ENCODE peak calls at places on chromosome 9, in four cellular contexts. B, R, Q and K are unnamed samples.

GRCh38 chr9:86792136-86792535 is 155.2 kb downstream of the GAS1 start:
- DNase-seq in B (no peak), R (no peak), Q (no peak), K (no peak)

GRCh38 chr9:33752130-33752637 is 43.2 kb upstream of the PRSS3 start:
- DNase-seq in B (no peak), R (no peak), Q (no peak), K (no peak)

GRCh38 chr9:129258823-129259301 is 80.8 kb upstream of the IER5L start:
- DNase-seq in B (no peak), R (no peak), Q (no peak), K (no peak)

GRCh38 chr9:96050048-96050875 is 174.8 kb downstream of the ERCC6L2 start:
- DNase-seq in B (no peak), R (no peak), Q (no peak), K (no peak)

GRCh38 chr9:129197978-129198736 is 20.1 kb upstream of the IER5L start:
- DNase-seq in B (no peak), R (no peak), Q (peak; percentile 84), K (no peak)

GRCh38 chr9:4415281-4415680 is 75.0 kb upstream of the SLC1A1 start:
- DNase-seq in B (no peak), R (no peak), Q (no peak), K (no peak)

GRCh38 chr9:27771803-27772545 is 198.7 kb upstream of the C9orf72 start:
- DNase-seq in B (peak; percentile 29), R (no peak), Q (no peak), K (no peak)

GRCh38 chr9:13816837-13817236 is 497.1 kb downstream of the NFIB start:
- DNase-seq in B (no peak), R (no peak), Q (no peak), K (no peak)

GRCh38 chr9:126984969-126985368 is 70.4 kb downstream of the RALGPS1 start:
- DNase-seq in B (no peak), R (no peak), Q (no peak), K (no peak)

GRCh38 chr9:89387970-89388867 is 69.9 kb downstream of the SECISBP2 start:
- DNase-seq in B (no peak), R (no peak), Q (peak; percentile 75), K (no peak)

GRCh38 chr9:111598730-111599091 is 736 bp downstream of the PTGR1 start:
- DNase-seq in B (peak; percentile 10), R (peak; percentile 29), Q (peak; percentile 69), K (no peak)

GRCh38 chr9:105413486-105414068 is 34.3 kb upstream of the FSD1L start:
- DNase-seq in B (no peak), R (peak; percentile 77), Q (no peak), K (no peak)

DNA sequence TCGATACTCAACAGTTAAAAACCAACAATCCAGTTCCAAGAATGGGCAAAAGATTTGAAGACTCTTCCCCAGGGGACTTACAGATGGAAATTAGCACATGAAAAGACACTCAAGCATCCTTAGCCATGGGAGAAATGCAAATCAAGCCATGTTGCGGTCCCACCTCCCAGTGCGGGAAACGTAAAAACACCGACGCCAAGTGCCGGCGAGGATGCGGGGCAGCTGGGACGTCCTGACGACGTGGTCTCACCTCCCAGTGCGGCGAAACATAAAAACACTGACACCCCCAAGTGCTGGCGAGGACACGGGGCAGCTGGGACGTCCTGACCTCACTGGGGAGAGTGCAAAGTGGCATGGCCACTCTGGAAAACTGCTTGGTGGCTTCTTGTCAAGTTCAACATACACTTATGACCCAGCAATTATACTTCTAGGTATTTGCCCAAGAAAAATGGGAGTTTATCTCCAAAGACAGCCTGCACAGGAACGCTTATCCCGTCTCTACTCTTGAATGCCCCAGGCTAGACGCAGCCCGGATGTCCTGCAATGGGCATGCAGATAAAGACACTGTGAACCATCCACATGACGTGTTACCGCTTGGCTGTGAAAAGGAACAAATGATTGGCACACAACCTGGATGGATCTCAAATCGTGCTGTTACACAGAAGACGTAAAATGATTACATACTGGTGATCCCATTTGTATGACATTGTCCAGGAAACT is 60.2 kb upstream of the UBAC1 start:
- DNase-seq in B (no peak), R (no peak), Q (no peak), K (no peak)
- TF ChIP-seq CTCF in B (no peak), R (no peak), Q (no peak), K (no peak)

GRCh38 chr9:77743381-77743780 is 95.3 kb upstream of the GNA14 start:
- DNase-seq in B (no peak), R (no peak), Q (no peak), K (no peak)
- TF ChIP-seq CTCF in B (no peak), R (no peak), Q (no peak), K (no peak)

GRCh38 chr9:88110026-88110425 is 28.2 kb downstream of the SPATA31C2 start:
- DNase-seq in B (no peak), R (no peak), Q (no peak), K (no peak)

GRCh38 chr9:88108779-88109178 is 29.5 kb downstream of the SPATA31C2 start:
- DNase-seq in B (no peak), R (no peak), Q (no peak), K (no peak)

DNA sequence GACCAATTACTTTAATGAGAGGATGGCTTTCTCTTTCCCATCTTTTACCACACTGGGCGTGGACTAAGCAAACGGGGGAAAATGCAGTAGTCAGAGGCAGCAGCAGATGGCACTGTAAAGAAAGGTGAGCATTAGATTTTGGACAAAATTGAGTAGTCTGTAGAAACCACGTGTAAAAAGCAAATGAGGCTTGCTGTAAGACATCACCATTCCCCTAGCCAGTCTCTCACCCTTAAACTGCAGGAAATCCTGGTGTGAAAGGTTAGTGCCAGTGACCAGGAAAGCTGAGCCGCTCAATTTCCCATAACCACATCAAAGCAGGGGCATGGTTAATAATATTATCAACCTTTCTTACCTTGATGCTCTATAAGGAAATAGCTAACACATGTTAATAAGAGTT is 31.8 kb downstream of the SPATA31C2 start:
- DNase-seq in B (peak; percentile 17), R (peak; percentile 31), Q (peak; percentile 24), K (no peak)
- TF ChIP-seq CTCF in B (no peak), R (peak; percentile 59), Q (peak; percentile 48), K (peak; percentile 56)

DNA sequence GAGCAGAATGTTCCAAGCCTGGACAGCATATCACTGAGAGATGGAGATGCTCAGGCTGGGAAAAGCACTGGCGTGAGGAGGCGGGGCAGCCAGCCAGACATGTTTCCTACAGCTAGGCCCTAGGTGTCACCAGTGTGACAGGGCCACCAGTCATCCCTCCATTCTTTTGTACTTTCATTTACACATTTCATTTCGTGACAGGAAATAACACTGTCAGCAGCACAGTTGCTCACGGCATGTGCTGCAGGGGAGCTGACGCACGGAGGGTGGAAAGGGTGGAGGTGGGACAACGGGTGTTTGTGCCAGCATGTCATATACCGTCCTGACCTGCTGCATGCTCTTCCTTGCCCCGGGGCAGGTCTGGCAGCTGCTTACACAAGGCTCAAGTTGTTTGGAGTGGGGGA is 14.8 kb upstream of the CEMIP2 start:
- DNase-seq in B (no peak), R (no peak), Q (peak; percentile 18), K (no peak)
- TF ChIP-seq CTCF in B (no peak), R (no peak), Q (no peak), K (no peak)

GRCh38 chr9:72592501-72593403 is 71.3 kb downstream of the TMC1 start:
- DNase-seq in B (peak; percentile 9), R (peak; percentile 35), Q (peak; percentile 40), K (no peak)
- TF ChIP-seq CTCF in B (peak; percentile 94), R (peak; percentile 50), Q (peak; percentile 92), K (peak; percentile 95)

DNA sequence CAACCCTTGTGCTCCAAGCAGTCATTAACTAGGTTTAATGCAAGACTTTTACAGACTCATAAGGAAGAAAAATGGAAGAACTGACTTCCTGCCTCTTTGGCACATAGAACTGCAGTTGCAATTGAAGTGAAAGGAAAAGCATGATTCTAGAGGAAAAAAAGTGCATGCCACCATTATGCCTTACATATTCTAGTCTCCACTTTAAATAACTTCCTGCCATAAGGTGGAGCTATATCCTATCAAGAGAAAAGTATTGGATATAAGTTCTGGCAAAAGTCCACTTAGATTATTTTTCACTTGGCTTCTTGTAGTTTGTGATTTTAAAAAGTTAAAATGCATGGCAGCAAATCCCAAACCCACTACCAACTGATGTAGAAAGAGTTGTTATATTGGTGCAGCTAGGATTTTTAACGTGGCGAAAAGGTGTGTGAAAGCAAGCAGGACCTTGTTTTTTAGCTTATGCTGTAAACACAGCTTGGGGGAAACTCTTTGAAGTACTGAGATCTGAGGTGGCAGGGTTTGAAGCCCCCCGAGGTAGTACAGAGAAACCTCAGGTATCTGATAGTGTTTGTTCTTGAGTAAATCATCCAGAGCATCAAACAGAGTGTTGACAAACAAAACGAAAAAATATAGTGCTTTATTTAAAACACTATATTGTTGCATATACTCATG is 117.9 kb downstream of the ANXA1 start:
- DNase-seq in B (no peak), R (no peak), Q (no peak), K (no peak)
- TF ChIP-seq CTCF in B (no peak), R (no peak), Q (peak; percentile 7), K (peak; percentile 52)

GRCh38 chr9:88380118-88380517 is 8.1 kb upstream of the SPIN1 start:
- DNase-seq in B (no peak), R (no peak), Q (no peak), K (no peak)

GRCh38 chr9:88373018-88373417 is 15.2 kb upstream of the SPIN1 start:
- DNase-seq in B (no peak), R (no peak), Q (no peak), K (no peak)

GRCh38 chr9:88379352-88379751 is 8.9 kb upstream of the SPIN1 start:
- DNase-seq in B (no peak), R (no peak), Q (no peak), K (no peak)

GRCh38 chr9:88378317-88378716 is 9.9 kb upstream of the SPIN1 start:
- DNase-seq in B (no peak), R (no peak), Q (no peak), K (no peak)
- TF ChIP-seq CTCF in B (peak; percentile 22), R (no peak), Q (no peak), K (peak; percentile 20)